ENCODE peak calls at places on chromosomes 16 and 17, in five cellular contexts. S, J, D, B and H are unnamed samples.

GRCh38 chr16:84754353-84754856 is 54.6 kb downstream of the USP10 start:
- DNase-seq in B (peak), J (peak), D (peak), S (no peak), H (peak)

GRCh38 chr17:5911919-5912318 is 158.3 kb upstream of the WSCD1 start:
- DNase-seq in B (no peak), S (no peak), D (no peak), J (no peak), H (no peak)

GRCh38 chr17:49162866-49163265 is 30.3 kb downstream of the B4GALNT2 start:
- DNase-seq in B (no peak), S (no peak), J (no peak), D (no peak), H (no peak)

GRCh38 chr16:84233748-84234147 is 6.1 kb downstream of the KCNG4 start:
- DNase-seq in D (no peak), B (no peak), J (no peak), S (no peak), H (no peak)

GRCh38 chr16:86382067-86382773 is 128.1 kb upstream of the FOXF1 start:
- DNase-seq in S (no peak), J (no peak), D (no peak), B (no peak), H (no peak)

GRCh38 chr16:1469693-1470201 is 5.1 kb downstream of the CLCN7 start:
- DNase-seq in D (no peak), J (no peak), S (no peak), B (no peak), H (no peak)

GRCh38 chr16:17273142-17273561 is 197.6 kb downstream of the XYLT1 start:
- DNase-seq in J (no peak), D (peak), S (no peak), B (no peak), H (peak)

GRCh38 chr16:49350265-49351103 is 23.1 kb upstream of the C16orf78 start:
- DNase-seq in J (peak), B (peak), S (peak), D (peak), H (peak)

GRCh38 chr17:69551212-69552010 is 136.9 kb downstream of the MAP2K6 start:
- DNase-seq in D (no peak), B (no peak), J (no peak), S (no peak), H (no peak)

GRCh38 chr17:2171725-2172446 is 117.0 kb downstream of the HIC1 start:
- DNase-seq in B (peak), D (no peak), J (no peak), S (peak), H (no peak)

GRCh38 chr16:66359811-66360608 is 6.5 kb upstream of the CDH5 start:
- DNase-seq in S (no peak), B (peak), D (no peak), J (no peak), H (no peak)

GRCh38 chr16:66360624-66361324 is 5.7 kb upstream of the CDH5 start:
- DNase-seq in B (peak), J (no peak), S (no peak), D (no peak), H (no peak)

GRCh38 chr16:66363196-66363777 is 3.2 kb upstream of the CDH5 start:
- DNase-seq in D (no peak), S (no peak), B (no peak), J (no peak), H (no peak)

GRCh38 chr16:66359012-66359411 is 7.5 kb upstream of the CDH5 start:
- DNase-seq in D (no peak), B (peak), J (no peak), S (no peak), H (no peak)

GRCh38 chr16:66361604-66362135 is 4.8 kb upstream of the CDH5 start:
- DNase-seq in J (no peak), B (no peak), D (no peak), S (no peak), H (no peak)
- TF ChIP-seq CTCF in J (no peak), B (no peak), D (no peak), S (no peak), H (no peak)

GRCh38 chr17:16419074-16419928 is 3.9 kb downstream of the TRPV2 start:
- DNase-seq in D (peak), B (peak), J (no peak), S (no peak), H (peak)

GRCh38 chr17:16417896-16418683 is 2.7 kb downstream of the TRPV2 start:
- DNase-seq in D (no peak), B (no peak), J (no peak), S (no peak), H (no peak)

GRCh38 chr17:16417399-16417798 is 2.0 kb downstream of the TRPV2 start:
- DNase-seq in S (no peak), D (no peak), B (no peak), J (no peak), H (no peak)

GRCh38 chr17:16418684-16419066 is 3.3 kb downstream of the TRPV2 start:
- DNase-seq in S (no peak), J (no peak), D (peak), B (no peak), H (no peak)

DNA sequence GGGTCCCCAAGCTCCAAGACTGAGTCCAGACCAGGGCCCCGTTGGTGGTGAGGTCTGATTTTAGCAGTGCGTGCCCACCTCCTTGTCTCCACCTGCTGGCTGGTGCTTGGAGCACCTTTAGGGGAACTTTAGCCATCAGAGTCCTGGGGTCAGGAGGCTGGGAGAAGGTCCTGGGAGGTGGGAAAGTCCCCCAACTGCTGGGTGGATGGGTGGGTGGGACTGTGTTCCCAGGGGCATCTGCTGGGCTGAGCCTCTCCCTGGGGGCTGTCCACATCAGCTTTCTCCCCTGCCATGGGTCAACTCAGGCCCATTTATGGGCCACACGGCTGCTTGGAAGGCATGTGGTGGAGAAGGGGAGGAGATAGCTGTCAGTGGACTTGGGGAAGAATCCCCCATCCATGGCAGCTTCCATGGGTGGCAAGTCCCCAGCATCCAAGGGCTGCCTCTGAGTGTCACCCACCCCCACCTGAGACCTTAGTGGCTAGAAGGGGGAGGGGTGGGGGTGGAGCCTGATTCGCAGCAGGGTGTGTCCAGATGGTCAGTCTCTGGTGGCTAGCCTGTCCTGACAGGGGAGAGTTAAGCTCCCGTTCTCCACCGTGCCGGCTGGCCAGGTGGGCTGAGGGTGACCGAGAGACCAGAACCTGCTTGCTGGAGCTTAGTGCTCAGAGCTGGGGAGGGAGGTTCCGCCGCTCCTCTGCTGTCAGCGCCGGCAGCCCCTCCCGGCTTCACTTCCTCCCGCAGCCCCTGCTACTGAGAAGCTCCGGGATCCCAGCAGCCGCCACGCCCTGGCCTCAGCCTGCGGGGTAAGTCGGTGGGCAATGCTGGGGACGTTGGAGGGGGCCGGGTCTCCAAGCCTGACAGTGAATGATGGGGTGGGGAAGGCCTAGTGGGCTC is at the start of gene TRPV2:
- DNase-seq in D (peak), S (no peak), J (peak), B (no peak), H (peak)
- TF ChIP-seq CTCF in D (peak), S (no peak), J (peak), B (peak), H (peak)

GRCh38 chr16:80973991-80974390 is 32.7 kb downstream of the CMC2 start:
- DNase-seq in B (no peak), S (no peak), D (no peak), J (no peak), H (no peak)

GRCh38 chr16:80976946-80977345 is 29.7 kb downstream of the CMC2 start:
- DNase-seq in S (no peak), D (no peak), B (no peak), J (no peak), H (no peak)

GRCh38 chr16:80972611-80973010 is 34.1 kb downstream of the CMC2 start:
- DNase-seq in B (peak), S (no peak), D (no peak), J (no peak), H (no peak)

GRCh38 chr16:80971814-80972213 is 34.9 kb downstream of the CMC2 start:
- DNase-seq in J (peak), S (no peak), D (peak), B (no peak), H (peak)

GRCh38 chr16:80974649-80975376 is 31.9 kb downstream of the CMC2 start:
- DNase-seq in J (peak), B (peak), D (no peak), S (no peak), H (no peak)
- TF ChIP-seq CTCF in J (peak), B (peak), D (peak), S (peak), H (no peak)

DNA sequence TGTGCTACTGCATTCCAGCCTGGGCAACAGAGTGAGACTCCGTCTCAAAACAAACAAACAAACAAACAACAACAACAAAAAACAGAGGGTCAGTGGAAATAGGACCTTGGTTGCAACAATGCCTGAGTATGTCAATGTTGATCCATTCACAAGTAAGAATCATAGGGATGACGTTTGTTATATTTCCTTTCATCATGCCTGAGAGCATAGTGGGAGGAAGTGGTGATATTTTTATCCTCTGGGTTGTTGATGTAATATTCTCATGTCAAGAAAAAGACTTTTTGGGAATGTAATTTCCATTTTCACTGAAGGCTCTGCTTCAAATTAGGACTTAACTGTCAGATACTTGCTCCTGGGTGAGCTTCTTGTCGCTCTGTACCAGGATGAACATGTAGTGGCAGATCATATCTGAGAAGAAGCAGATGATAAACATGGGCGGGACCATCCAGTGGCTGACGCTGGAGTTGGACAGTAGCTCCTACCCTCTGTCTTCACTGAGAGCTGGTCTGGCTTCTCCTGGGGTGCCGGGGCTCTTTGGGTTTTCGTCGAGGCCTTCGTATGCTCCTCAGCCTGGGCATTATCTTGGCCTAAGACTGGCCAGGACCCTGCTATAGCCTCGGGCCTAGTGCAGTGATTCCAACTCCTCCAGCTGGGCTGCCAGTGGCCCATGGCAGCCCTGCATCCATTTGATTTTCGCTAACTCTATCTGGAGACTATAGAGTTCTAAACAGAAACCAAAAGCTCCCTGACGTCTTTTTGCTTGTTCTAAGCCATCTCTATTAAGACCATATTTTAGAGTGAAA is 19.6 kb downstream of the CYB5B start:
- DNase-seq in J (no peak), S (no peak), B (peak), D (no peak), H (no peak)
- TF ChIP-seq CTCF in J (no peak), S (no peak), B (no peak), D (no peak), H (no peak)